ENCODE peak calls at places on chromosomes 13 and 19, in ten cellular contexts. V is nephron progenitor cell, I is AG04450, W is NCI-H2081 treated with DMSO at 0.1 percent for 48 hours, P is NCI-H774, T is astrocyte of the hippocampus, L is mucosa of descending colon, E is skeletal muscle cell, U is adipocyte, D is GM03348. B is an unnamed sample.

GRCh38 chr13:46982856-46983582 is 86.2 kb upstream of the HTR2A start:
- DNase-seq in V (no peak), I (no peak), W (no peak), P (no peak), T (no peak), L (no peak), E (no peak), U (no peak), D (no peak), B (no peak)

GRCh38 chr19:13902993-13903555 is 2.8 kb downstream of the BRME1 start:
- DNase-seq in V (no peak), I (no peak), W (no peak), P (no peak), T (no peak), L (no peak), E (no peak), U (peak; percentile 26), D (no peak), B (no peak)

GRCh38 chr19:48325265-48325910 is at the start of gene EMP3:
- DNase-seq in V (peak; percentile 75), I (peak; percentile 80), W (no peak), P (no peak), T (peak; percentile 95), L (peak; percentile 75), E (peak; percentile 85), U (peak; percentile 98), D (peak; percentile 94), B (peak; percentile 73)

GRCh38 chr19:610071-610800 is 20.6 kb downstream of the HCN2 start:
- DNase-seq in V (no peak), I (no peak), W (no peak), P (no peak), T (no peak), L (no peak), E (no peak), U (no peak), D (no peak), B (no peak)

GRCh38 chr19:29256516-29256915 is 43.6 kb upstream of the UQCRFS1 start:
- DNase-seq in V (no peak), I (no peak), W (no peak), P (no peak), T (no peak), L (no peak), E (no peak), U (no peak), D (no peak), B (no peak)

GRCh38 chr13:38733146-38733545 is 46.3 kb downstream of the FREM2 start:
- DNase-seq in V (no peak), I (no peak), W (no peak), P (no peak), T (no peak), L (no peak), E (no peak), U (no peak), D (no peak), B (no peak)

GRCh38 chr19:19661675-19662251 is 1.7 kb downstream of the ATP13A1 start:
- DNase-seq in V (no peak), I (no peak), W (no peak), P (no peak), T (no peak), L (peak; percentile 25), E (no peak), U (no peak), D (peak; percentile 3), B (no peak)

GRCh38 chr13:26961890-26962615 is 201.5 kb upstream of the GPR12 start:
- DNase-seq in V (no peak), I (no peak), W (no peak), P (no peak), T (no peak), L (peak; percentile 83), E (no peak), U (no peak), D (no peak), B (no peak)

GRCh38 chr19:14347999-14348889 is 33.0 kb upstream of the ADGRE5 start:
- DNase-seq in V (peak; percentile 78), I (no peak), W (no peak), P (peak; percentile 32), T (peak; percentile 78), L (peak; percentile 72), E (no peak), U (peak; percentile 76), D (peak; percentile 92), B (no peak)

GRCh38 chr13:109945206-109945960 is 159.0 kb upstream of the IRS2 start:
- DNase-seq in V (no peak), I (peak; percentile 7), W (no peak), P (no peak), T (peak; percentile 33), L (no peak), E (peak; percentile 82), U (peak; percentile 28), D (peak; percentile 80), B (no peak)

GRCh38 chr13:80341098-80341701 is at the start of gene SPRY2:
- DNase-seq in V (peak; percentile 92), I (peak; percentile 85), W (peak; percentile 22), P (peak; percentile 67), T (peak; percentile 99), L (peak; percentile 94), E (peak; percentile 95), U (peak; percentile 98), D (peak; percentile 93), B (no peak)

GRCh38 chr13:64397699-64398098 is 2832.4 kb downstream of the PCDH9 start:
- DNase-seq in V (no peak), I (no peak), W (no peak), P (no peak), T (no peak), L (no peak), E (peak; percentile 24), U (peak; percentile 15), D (no peak), B (no peak)

GRCh38 chr13:31860002-31860401 is 120.7 kb downstream of the RXFP2 start:
- DNase-seq in V (no peak), I (no peak), W (no peak), P (no peak), T (peak; percentile 5), L (no peak), E (no peak), U (no peak), D (no peak), B (no peak)

GRCh38 chr19:50005428-50005827 is 19.7 kb downstream of the VRK3 start:
- DNase-seq in V (no peak), I (no peak), W (no peak), P (no peak), T (no peak), L (no peak), E (no peak), U (no peak), D (no peak), B (no peak)

GRCh38 chr19:4971424-4971793 is 2.5 kb downstream of the KDM4B start:
- DNase-seq in V (peak; percentile 48), I (no peak), W (no peak), P (no peak), T (peak; percentile 43), L (peak; percentile 66), E (no peak), U (peak; percentile 43), D (peak; percentile 68), B (no peak)

GRCh38 chr13:99378985-99379734 is 72.0 kb upstream of the GPR183 start:
- DNase-seq in V (no peak), I (no peak), W (no peak), P (no peak), T (no peak), L (no peak), E (no peak), U (no peak), D (no peak), B (no peak)

GRCh38 chr13:33164331-33164730 is 121.2 kb downstream of the STARD13 start:
- DNase-seq in V (no peak), I (no peak), W (no peak), P (no peak), T (no peak), L (no peak), E (no peak), U (no peak), D (no peak), B (no peak)

GRCh38 chr19:13774217-13775191 is at the start of gene C19orf53:
- DNase-seq in V (peak; percentile 88), I (peak; percentile 83), W (peak; percentile 50), P (peak; percentile 85), T (peak; percentile 96), L (peak; percentile 95), E (peak; percentile 76), U (peak; percentile 98), D (peak; percentile 93), B (peak; percentile 81)

GRCh38 chr13:50290186-50290585 is 274.9 kb downstream of the KCNRG start:
- DNase-seq in V (no peak), I (no peak), W (no peak), P (no peak), T (no peak), L (no peak), E (no peak), U (no peak), D (no peak), B (no peak)

GRCh38 chr19:51301266-51301665 is 10.2 kb upstream of the IGLON5 start:
- DNase-seq in V (no peak), I (no peak), W (no peak), P (no peak), T (no peak), L (no peak), E (no peak), U (no peak), D (no peak), B (no peak)

GRCh38 chr19:48310227-48310626 is 15.1 kb upstream of the EMP3 start:
- DNase-seq in V (no peak), I (no peak), W (no peak), P (no peak), T (no peak), L (no peak), E (no peak), U (no peak), D (no peak), B (no peak)

GRCh38 chr19:10402441-10403038 is 802 bp downstream of the CDC37 start:
- DNase-seq in V (no peak), I (no peak), W (no peak), P (no peak), T (peak; percentile 42), L (peak; percentile 54), E (no peak), U (peak; percentile 70), D (peak; percentile 57), B (no peak)